ENCODE peak calls at places on chromosomes 13 and 19, in ten cellular contexts. J is kidney tubule cell; F is IMR-90; B is T-helper 2 cell; E is stromal cell of bone marrow; V is NCI-H187 treated with DMSO at 0.1 percent for 48 hours; P is HuH-7.5; I is central memory CD4-positive, alpha-beta T cell; S is Right ventricle myocardium superior; G is NCI-H2171 treated with DMSO at 0.1 percent for 48 hours. D is an unnamed sample.

GRCh38 chr19:54684537-54684936 is 21.8 kb downstream of the LILRB4 start:
- DNase-seq in J (peak; percentile 10), F (no peak), B (no peak), E (no peak), V (no peak), P (no peak), I (no peak), S (no peak), G (no peak), D (no peak)

GRCh38 chr19:35144600-35145436 is 1.8 kb downstream of the FXYD7 start:
- DNase-seq in J (peak; percentile 92), F (no peak), B (peak; percentile 32), E (no peak), V (no peak), P (no peak), I (peak; percentile 35), S (no peak), G (peak; percentile 71), D (no peak)

GRCh38 chr19:11813801-11814706 is at the start of gene ZNF440:
- DNase-seq in J (peak; percentile 96), F (peak; percentile 92), B (peak; percentile 59), E (peak; percentile 90), V (peak; percentile 41), P (peak; percentile 93), I (peak; percentile 72), S (peak; percentile 97), G (peak; percentile 39), D (peak; percentile 97)

GRCh38 chr13:80630685-80631121 is 289.8 kb upstream of the SPRY2 start:
- DNase-seq in J (no peak), F (no peak), B (no peak), E (peak; percentile 19), V (no peak), P (no peak), I (no peak), S (no peak), G (no peak), D (peak; percentile 53)

GRCh38 chr13:50989476-50989875 is 79.9 kb downstream of the RNASEH2B start:
- DNase-seq in J (no peak), F (no peak), B (no peak), E (no peak), V (no peak), P (no peak), I (no peak), S (peak; percentile 65), G (no peak), D (peak; percentile 37)

GRCh38 chr13:106417467-106418110 is 117.9 kb downstream of the EFNB2 start:
- DNase-seq in J (no peak), F (no peak), B (no peak), E (no peak), V (no peak), P (no peak), I (no peak), S (no peak), G (no peak), D (no peak)

GRCh38 chr13:33918199-33918932 is 100.4 kb downstream of the RFC3 start:
- DNase-seq in J (peak; percentile 68), F (peak; percentile 71), B (no peak), E (peak; percentile 80), V (no peak), P (no peak), I (no peak), S (no peak), G (peak; percentile 55), D (no peak)

GRCh38 chr13:33014291-33014690 is 1.9 kb upstream of the KL start:
- DNase-seq in J (no peak), F (no peak), B (no peak), E (no peak), V (no peak), P (no peak), I (no peak), S (no peak), G (no peak), D (no peak)

GRCh38 chr13:110530839-110531499 is 30.6 kb downstream of the RAB20 start:
- DNase-seq in J (no peak), F (no peak), B (no peak), E (no peak), V (no peak), P (no peak), I (no peak), S (no peak), G (no peak), D (no peak)

GRCh38 chr13:88125055-88125454 is 453.9 kb downstream of the SLITRK5 start:
- DNase-seq in J (no peak), F (no peak), B (no peak), E (no peak), V (no peak), P (no peak), I (no peak), S (no peak), G (no peak), D (no peak)

GRCh38 chr19:4144666-4145261 is 8.7 kb upstream of the CREB3L3 start:
- DNase-seq in J (peak; percentile 61), F (peak; percentile 43), B (no peak), E (peak; percentile 67), V (no peak), P (no peak), I (no peak), S (no peak), G (no peak), D (no peak)

GRCh38 chr13:103022328-103022727 is 43.9 kb downstream of the SLC10A2 start:
- DNase-seq in J (peak; percentile 45), F (no peak), B (no peak), E (no peak), V (no peak), P (no peak), I (no peak), S (no peak), G (no peak), D (no peak)

GRCh38 chr19:45423589-45424190 is at the start of gene ERCC1:
- DNase-seq in J (peak; percentile 98), F (peak; percentile 94), B (peak; percentile 65), E (peak; percentile 86), V (peak; percentile 93), P (peak; percentile 98), I (no peak), S (peak; percentile 97), G (peak; percentile 97), D (peak; percentile 91)

GRCh38 chr19:42193706-42194105 is 23.8 kb downstream of the DEDD2 start:
- DNase-seq in J (no peak), F (peak; percentile 41), B (no peak), E (no peak), V (no peak), P (no peak), I (no peak), S (no peak), G (no peak), D (no peak)

GRCh38 chr13:30268673-30269072 is 38.7 kb downstream of the KATNAL1 start:
- DNase-seq in J (no peak), F (peak; percentile 40), B (no peak), E (no peak), V (no peak), P (no peak), I (no peak), S (no peak), G (no peak), D (no peak)

GRCh38 chr19:55113570-55114039 is 3.8 kb downstream of the PPP1R12C start:
- DNase-seq in J (peak; percentile 89), F (peak; percentile 92), B (no peak), E (peak; percentile 67), V (no peak), P (peak; percentile 35), I (no peak), S (peak; percentile 92), G (peak; percentile 16), D (peak; percentile 90)

GRCh38 chr19:4977299-4978174 is 8.6 kb downstream of the KDM4B start:
- DNase-seq in J (peak; percentile 77), F (peak; percentile 95), B (no peak), E (no peak), V (no peak), P (no peak), I (no peak), S (peak; percentile 70), G (peak; percentile 74), D (peak; percentile 31)

GRCh38 chr13:44243198-44243852 is 130.3 kb upstream of the SERP2 start:
- DNase-seq in J (peak; percentile 55), F (peak; percentile 74), B (no peak), E (no peak), V (peak; percentile 60), P (no peak), I (no peak), S (peak; percentile 49), G (no peak), D (no peak)

GRCh38 chr13:70310720-70311119 is 202.5 kb upstream of the KLHL1 start:
- DNase-seq in J (peak; percentile 66), F (no peak), B (no peak), E (no peak), V (peak; percentile 51), P (peak; percentile 11), I (no peak), S (no peak), G (peak; percentile 84), D (no peak)

GRCh38 chr19:55024111-55024510 is 14.0 kb downstream of the GP6 start:
- DNase-seq in J (no peak), F (no peak), B (no peak), E (no peak), V (no peak), P (no peak), I (no peak), S (no peak), G (no peak), D (no peak)

GRCh38 chr19:35533201-35533821 is at the start of gene GAPDHS:
- DNase-seq in J (no peak), F (peak; percentile 43), B (no peak), E (no peak), V (no peak), P (no peak), I (no peak), S (no peak), G (no peak), D (no peak)

GRCh38 chr13:20128459-20128927 is 32.4 kb downstream of the GJA3 start:
- DNase-seq in J (peak; percentile 13), F (no peak), B (no peak), E (no peak), V (no peak), P (no peak), I (no peak), S (no peak), G (no peak), D (no peak)

GRCh38 chr13:22427783-22428182 is 753.0 kb upstream of the SGCG start:
- DNase-seq in J (no peak), F (no peak), B (no peak), E (no peak), V (no peak), P (no peak), I (no peak), S (no peak), G (no peak), D (no peak)

GRCh38 chr19:48490980-48491792 is 20.4 kb downstream of the LMTK3 start:
- DNase-seq in J (peak; percentile 74), F (no peak), B (peak; percentile 42), E (no peak), V (no peak), P (peak; percentile 72), I (peak; percentile 34), S (peak; percentile 56), G (peak; percentile 39), D (no peak)

GRCh38 chr19:2290441-2291184 is 8.6 kb upstream of the PEAK3 start:
- DNase-seq in J (no peak), F (no peak), B (no peak), E (no peak), V (no peak), P (no peak), I (no peak), S (no peak), G (peak; percentile 47), D (no peak)

GRCh38 chr19:617551-618246 is 15.6 kb downstream of the POLRMT start:
- DNase-seq in J (no peak), F (no peak), B (no peak), E (no peak), V (no peak), P (no peak), I (no peak), S (no peak), G (no peak), D (no peak)

GRCh38 chr13:90447034-90447734 is 900.3 kb upstream of the MIR17HG start:
- DNase-seq in J (peak; percentile 63), F (no peak), B (no peak), E (no peak), V (no peak), P (no peak), I (no peak), S (no peak), G (no peak), D (no peak)

GRCh38 chr13:24745861-24746617 is 17.9 kb upstream of the RNF17 start:
- DNase-seq in J (no peak), F (no peak), B (no peak), E (no peak), V (no peak), P (no peak), I (no peak), S (no peak), G (no peak), D (no peak)